ENCODE peak calls at places on chromosomes 5 and 9, in four cellular contexts. M is fibroblast of lung, P is ovary, X is Peyer's patch. K is an unnamed sample.
A peak's percentile ranks its signal among the peaks of the same experiment; 100 is the strongest.

GRCh38 chr9:122005597-122005996 is 87.5 kb downstream of the TTLL11 start:
- DNase-seq in M (peak; percentile 31), P (no peak), X (no peak), K (peak; percentile 63)

GRCh38 chr5:139683295-139684271 is 35.4 kb downstream of the CXXC5 start:
- DNase-seq in M (no peak), P (no peak), X (no peak), K (no peak)

GRCh38 chr5:160991205-160991604 is 139.2 kb upstream of the ATP10B start:
- DNase-seq in M (no peak), P (no peak), X (no peak), K (no peak)

GRCh38 chr5:132213666-132214065 is 14.0 kb downstream of the P4HA2 start:
- DNase-seq in M (no peak), P (no peak), X (no peak), K (no peak)

GRCh38 chr5:179405426-179406030 is 60.3 kb upstream of the ADAMTS2 start:
- DNase-seq in M (no peak), P (no peak), X (no peak), K (no peak)

GRCh38 chr9:136110082-136111061 is 8.3 kb downstream of the TMEM250 start:
- DNase-seq in M (peak; percentile 49), P (peak; percentile 55), X (no peak), K (peak; percentile 46)

GRCh38 chr9:88742483-88742882 is 207.5 kb downstream of the NXNL2 start:
- DNase-seq in M (peak; percentile 93), P (no peak), X (no peak), K (peak; percentile 96)

GRCh38 chr9:82376677-82377232 is 388.2 kb downstream of the SPATA31D1 start:
- DNase-seq in M (no peak), P (no peak), X (no peak), K (no peak)

GRCh38 chr9:79542735-79543504 is 28.8 kb upstream of the TLE4 start:
- DNase-seq in M (no peak), P (no peak), X (no peak), K (no peak)

GRCh38 chr5:92758552-92758951 is 822.5 kb downstream of the NR2F1-AS1 start:
- DNase-seq in M (peak; percentile 75), P (no peak), X (no peak), K (peak; percentile 78)

GRCh38 chr9:36598281-36598680 is 25.6 kb downstream of the MELK start:
- DNase-seq in M (no peak), P (no peak), X (no peak), K (peak; percentile 54)

GRCh38 chr5:156991714-156992113 is 28.7 kb upstream of the TIMD4 start:
- DNase-seq in M (no peak), P (no peak), X (no peak), K (no peak)
- H3K4me1 ChIP-seq in M (no peaks in the 10 kb centered on the region), P (no peaks in the 10 kb centered on the region), X (no peaks in the 10 kb centered on the region), K (no peaks in the 10 kb centered on the region)

GRCh38 chr9:92160786-92161185 is 45.6 kb upstream of the SPTLC1 start:
- DNase-seq in M (no peak), P (no peak), X (no peak), K (no peak)
- H3K27ac ChIP-seq in M (no peak overlapping the region), P (no peak overlapping the region), X (no peak overlapping the region), K (no peak overlapping the region)

DNA sequence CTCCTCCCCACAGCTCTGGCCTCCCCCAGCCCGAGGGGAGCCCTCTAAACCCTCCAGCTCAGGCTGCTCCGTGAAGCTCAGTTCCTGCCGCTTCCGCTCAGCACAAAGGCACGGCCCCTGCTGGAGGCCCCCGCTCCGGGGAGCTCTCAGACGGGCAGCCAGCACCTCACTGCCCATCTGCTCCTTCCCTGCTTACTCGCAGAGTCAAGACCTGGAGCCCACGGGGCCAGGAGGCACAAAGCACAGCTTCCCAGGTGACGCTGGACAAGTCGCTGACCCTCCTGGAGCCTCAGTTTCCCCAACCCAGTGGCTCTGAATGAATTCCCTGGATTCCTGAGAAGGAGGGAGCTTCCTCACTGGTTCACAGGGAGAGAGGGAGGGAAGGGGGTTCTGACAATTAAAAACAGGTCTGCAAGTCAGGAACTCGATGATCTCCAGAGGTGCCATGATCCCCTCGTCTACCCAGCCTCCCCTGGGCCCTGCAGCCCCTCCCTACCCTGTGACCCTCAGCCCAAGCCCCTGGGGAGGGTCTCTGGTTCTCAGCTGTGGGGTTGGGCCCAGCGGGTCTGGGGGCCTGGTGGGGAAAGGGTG is 36.2 kb downstream of the VAV2 start:
- DNase-seq in M (peak; percentile 33), P (peak; percentile 52), X (peak; percentile 76), K (peak; percentile 47)
- H3K4me1 ChIP-seq in M (peaks cover 22% of the 10 kb centered on the region), P (peaks cover 26% of the 10 kb centered on the region), X (peaks cover 46% of the 10 kb centered on the region), K (peaks cover 14% of the 10 kb centered on the region)

GRCh38 chr5:172792693-172793570 is 21.9 kb upstream of the DUSP1 start:
- DNase-seq in M (no peak), P (no peak), X (no peak), K (no peak)

GRCh38 chr5:172791726-172792445 is 20.9 kb upstream of the DUSP1 start:
- DNase-seq in M (no peak), P (no peak), X (no peak), K (peak; percentile 46)

GRCh38 chr5:172789687-172790495 is 18.9 kb upstream of the DUSP1 start:
- DNase-seq in M (peak; percentile 72), P (peak; percentile 85), X (no peak), K (peak; percentile 46)

GRCh38 chr5:172790496-172790889 is 19.5 kb upstream of the DUSP1 start:
- DNase-seq in M (no peak), P (no peak), X (no peak), K (no peak)

GRCh38 chr5:172791291-172791690 is 20.3 kb upstream of the DUSP1 start:
- DNase-seq in M (no peak), P (no peak), X (no peak), K (peak; percentile 49)
- H3K27ac ChIP-seq in M (no peak overlapping the region), P (no peak overlapping the region), X (no peak overlapping the region), K (no peak overlapping the region)

GRCh38 chr9:113580041-113580953 is 116.8 kb downstream of the RGS3 start:
- DNase-seq in M (no peak), P (no peak), X (peak; percentile 86), K (peak; percentile 58)

GRCh38 chr9:113580954-113581311 is 117.4 kb downstream of the RGS3 start:
- DNase-seq in M (no peak), P (no peak), X (no peak), K (no peak)

GRCh38 chr9:113583511-113584470 is 120.3 kb downstream of the RGS3 start:
- DNase-seq in M (no peak), P (no peak), X (no peak), K (no peak)

GRCh38 chr9:113582698-113583200 is 119.2 kb downstream of the RGS3 start:
- DNase-seq in M (no peak), P (no peak), X (no peak), K (no peak)

DNA sequence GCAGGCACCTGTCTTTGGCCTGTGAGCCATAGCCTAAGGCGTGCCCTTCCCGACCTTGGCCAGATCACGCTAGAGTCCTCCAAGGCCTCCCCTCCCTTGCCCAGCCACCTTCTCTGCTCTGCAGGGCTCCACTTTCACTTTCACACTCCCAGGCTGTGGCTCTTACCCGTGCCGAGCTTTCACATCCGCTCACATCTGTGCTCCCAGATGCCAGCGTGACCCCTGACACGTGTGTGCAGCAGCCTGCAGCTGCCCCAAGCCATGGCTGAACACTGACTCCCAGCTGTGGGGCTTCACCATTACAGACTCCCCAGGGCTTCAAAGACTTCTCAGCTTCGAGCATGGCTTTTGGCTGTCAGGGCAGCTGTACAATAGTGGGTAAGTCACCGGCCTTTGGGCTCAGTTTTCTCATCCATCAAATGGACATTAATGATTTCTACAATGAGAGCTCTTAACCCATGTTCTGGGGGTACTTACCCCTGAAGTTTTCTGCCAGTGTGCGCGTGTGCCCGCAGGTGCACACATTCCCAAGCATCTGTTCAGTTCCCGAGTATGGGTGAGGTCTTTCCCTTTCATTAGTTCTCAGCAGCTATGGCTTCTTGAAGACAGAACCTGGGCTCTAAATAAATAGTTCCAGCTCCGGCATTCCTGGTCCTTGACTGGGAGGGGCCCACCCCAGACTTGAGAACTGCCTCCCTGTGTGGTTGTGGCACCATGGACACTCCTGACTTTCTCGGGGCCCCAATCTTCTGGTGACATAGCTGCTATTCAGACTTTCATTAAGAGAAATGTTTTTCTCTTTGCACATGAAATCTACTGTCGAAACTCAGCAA is 118.6 kb downstream of the RGS3 start:
- DNase-seq in M (peak; percentile 94), P (peak; percentile 83), X (peak; percentile 94), K (peak; percentile 69)
- H3K4me1 ChIP-seq in M (peaks cover 40% of the 10 kb centered on the region), P (peaks cover 10% of the 10 kb centered on the region), X (peaks cover 51% of the 10 kb centered on the region), K (peaks cover 47% of the 10 kb centered on the region)